ENCODE peak calls at places on chromosomes 2 and 18, in nine cellular contexts. O, D, N, L, Q, R, E, J and W are unnamed samples.

GRCh38 chr2:176556383-176556782 is 287.1 kb downstream of the MTX2 start:
- DNase-seq in O (no peak), D (no peak), N (no peak), L (no peak), Q (no peak), R (no peak), E (no peak), J (no peak), W (no peak)

GRCh38 chr18:36179562-36180334 is 7.5 kb upstream of the MOCOS start:
- DNase-seq in O (no peak), D (no peak), N (no peak), L (peak), Q (peak), R (peak), E (no peak), J (no peak), W (no peak)

GRCh38 chr18:62672600-62672999 is 42.7 kb upstream of the PHLPP1 start:
- DNase-seq in O (no peak), D (no peak), N (no peak), L (no peak), Q (no peak), R (no peak), E (no peak), J (no peak), W (no peak)

GRCh38 chr2:63788070-63788469 is 53.6 kb upstream of the UGP2 start:
- DNase-seq in O (no peak), D (no peak), N (no peak), L (peak), Q (no peak), R (peak), E (no peak), J (no peak), W (no peak)

GRCh38 chr2:189192766-189193165 is 13.2 kb upstream of the COL5A2 start:
- DNase-seq in O (no peak), D (no peak), N (no peak), L (no peak), Q (no peak), R (no peak), E (no peak), J (no peak), W (no peak)

GRCh38 chr18:68520406-68521075 is 194.4 kb downstream of the TMX3 start:
- DNase-seq in O (no peak), D (no peak), N (no peak), L (peak), Q (no peak), R (peak), E (no peak), J (no peak), W (no peak)

GRCh38 chr2:26672112-26672817 is 20.3 kb upstream of the KCNK3 start:
- DNase-seq in O (no peak), D (peak), N (no peak), L (no peak), Q (no peak), R (no peak), E (no peak), J (no peak), W (no peak)

GRCh38 chr18:45722899-45723298 is 1.1 kb upstream of the SLC14A1 start:
- DNase-seq in O (peak), D (peak), N (no peak), L (peak), Q (peak), R (peak), E (peak), J (peak), W (peak)

GRCh38 chr2:168245074-168245825 is 2.1 kb downstream of the STK39 start:
- DNase-seq in O (no peak), D (no peak), N (no peak), L (peak), Q (no peak), R (no peak), E (no peak), J (no peak), W (no peak)

GRCh38 chr2:36277146-36277808 is 78.3 kb upstream of the CRIM1 start:
- DNase-seq in O (no peak), D (no peak), N (peak), L (peak), Q (no peak), R (peak), E (no peak), J (peak), W (peak)